ENCODE peak calls at places on chromosomes 3 and 15, in six cellular contexts. G is H1, H is GM12878, S is HepG2, I is K562, A is SK-N-SH. O is an unnamed sample.

GRCh38 chr3:87595798-87596197 is 319.4 kb upstream of the POU1F1 start:
- DNase-seq in A (no peak), G (no peak), H (no peak), I (no peak), S (no peak), O (no peak)

GRCh38 chr3:144864646-144865045 is 893.0 kb downstream of the DIPK2A start:
- DNase-seq in S (no peak), G (no peak), I (no peak), A (no peak), H (no peak), O (no peak)

GRCh38 chr3:13582366-13583250 is 33.7 kb downstream of the FBLN2 start:
- DNase-seq in I (no peak), H (no peak), S (no peak), G (no peak), A (peak), O (no peak)

GRCh38 chr3:151843275-151843674 is 29.4 kb downstream of the AADAC start:
- DNase-seq in H (no peak), G (no peak), S (no peak), I (no peak), A (no peak), O (no peak)

GRCh38 chr3:129313983-129314756 is 35.5 kb downstream of the HMCES start:
- DNase-seq in S (peak), H (no peak), G (no peak), A (peak), I (no peak), O (no peak)

GRCh38 chr15:29124581-29125381 is 144.8 kb downstream of the NSMCE3 start:
- DNase-seq in G (no peak), A (no peak), H (no peak), S (no peak), I (peak), O (no peak)

GRCh38 chr15:78750566-78750965 is 60.7 kb downstream of the ADAMTS7 start:
- DNase-seq in I (no peak), S (no peak), H (no peak), G (no peak), A (no peak), O (no peak)

GRCh38 chr15:39432007-39432406 is 148.9 kb upstream of the THBS1 start:
- DNase-seq in G (no peak), S (no peak), A (no peak), H (no peak), I (no peak), O (no peak)

GRCh38 chr3:71131893-71132314 is 451.6 kb downstream of the FOXP1 start:
- DNase-seq in H (no peak), I (no peak), G (no peak), A (no peak), S (no peak), O (no peak)

GRCh38 chr15:86059851-86060250 is 19.8 kb upstream of the AGBL1 start:
- DNase-seq in H (no peak), G (no peak), S (no peak), I (no peak), A (no peak), O (no peak)

GRCh38 chr3:194304186-194304917 is 46.8 kb downstream of the CPN2 start:
- DNase-seq in S (no peak), H (no peak), A (no peak), I (no peak), G (no peak), O (no peak)

GRCh38 chr3:40248591-40248990 is 60.9 kb upstream of the EIF1B start:
- DNase-seq in S (no peak), I (no peak), A (no peak), H (no peak), G (no peak), O (no peak)

GRCh38 chr15:79956354-79956939 is 14.5 kb downstream of the BCL2A1 start:
- DNase-seq in H (no peak), A (no peak), G (no peak), I (no peak), S (no peak), O (no peak)

GRCh38 chr15:63872759-63873510 is 39.2 kb upstream of the HERC1 start:
- DNase-seq in G (no peak), H (no peak), I (no peak), S (no peak), A (no peak), O (no peak)

GRCh38 chr15:31365032-31365654 is 38.5 kb downstream of the KLF13 start:
- DNase-seq in G (no peak), A (no peak), H (no peak), S (no peak), I (no peak), O (no peak)
- H3K27ac ChIP-seq in G (no peak), A (no peak), H (peak), S (no peak), I (peak), O (peak)

GRCh38 chr3:122996038-122996580 is 31.5 kb downstream of the SEMA5B start:
- DNase-seq in S (no peak), H (no peak), I (no peak), A (no peak), G (no peak), O (no peak)
- TF ChIP-seq GABPA in S (no peak), H (no peak), I (no peak), A (no peak), G (no peak), O (no peak)

GRCh38 chr15:101252836-101253235 is 988 bp upstream of the CHSY1 start:
- DNase-seq in H (no peak), A (no peak), S (no peak), G (no peak), I (no peak), O (no peak)
- H3K27ac ChIP-seq in H (peak), A (peak), S (no peak), G (no peak), I (no peak), O (peak)

DNA sequence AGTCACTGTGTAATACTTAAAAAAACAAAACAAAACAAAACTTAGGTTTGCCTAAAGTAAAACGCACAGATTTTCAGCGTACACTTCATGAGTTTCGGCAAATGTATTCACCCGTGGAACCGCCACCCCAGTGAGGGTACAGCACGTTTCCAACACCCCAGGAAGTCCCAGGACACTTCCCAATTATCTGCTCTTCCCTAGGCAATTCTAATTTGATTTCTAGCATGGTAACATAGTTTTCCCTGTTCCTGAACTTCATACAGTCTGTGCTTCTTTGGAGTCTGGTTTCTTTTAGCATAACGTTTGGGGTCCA is 497 bp upstream of the CLASP2 start:
- DNase-seq in G (peak), H (no peak), A (no peak), I (no peak), S (no peak), O (no peak)
- TF ChIP-seq GABPA in G (no peak), H (no peak), A (no peak), I (no peak), S (no peak), O (no peak)

DNA sequence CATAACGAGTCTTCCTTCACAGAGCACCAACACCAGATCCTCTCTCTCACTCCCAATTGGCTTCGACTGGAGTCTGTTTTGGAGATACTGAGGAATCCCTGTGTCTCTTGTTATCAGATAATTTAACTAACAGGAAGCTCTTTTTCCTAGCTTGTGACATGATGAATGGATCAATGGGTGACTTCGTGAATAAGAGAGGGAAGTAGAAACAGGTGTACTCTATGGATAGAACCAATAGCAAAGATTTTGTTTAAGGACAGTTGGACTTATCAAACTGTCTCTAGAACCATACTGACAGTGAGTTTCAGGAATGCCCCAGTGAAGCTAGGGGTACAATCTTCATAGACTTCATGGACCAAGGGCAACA is 29.4 kb upstream of the KLHL6 start:
- DNase-seq in I (no peak), G (no peak), H (no peak), A (no peak), S (no peak), O (no peak)
- H3K27ac ChIP-seq in I (no peak), G (no peak), H (no peak), A (no peak), S (no peak), O (no peak)

DNA sequence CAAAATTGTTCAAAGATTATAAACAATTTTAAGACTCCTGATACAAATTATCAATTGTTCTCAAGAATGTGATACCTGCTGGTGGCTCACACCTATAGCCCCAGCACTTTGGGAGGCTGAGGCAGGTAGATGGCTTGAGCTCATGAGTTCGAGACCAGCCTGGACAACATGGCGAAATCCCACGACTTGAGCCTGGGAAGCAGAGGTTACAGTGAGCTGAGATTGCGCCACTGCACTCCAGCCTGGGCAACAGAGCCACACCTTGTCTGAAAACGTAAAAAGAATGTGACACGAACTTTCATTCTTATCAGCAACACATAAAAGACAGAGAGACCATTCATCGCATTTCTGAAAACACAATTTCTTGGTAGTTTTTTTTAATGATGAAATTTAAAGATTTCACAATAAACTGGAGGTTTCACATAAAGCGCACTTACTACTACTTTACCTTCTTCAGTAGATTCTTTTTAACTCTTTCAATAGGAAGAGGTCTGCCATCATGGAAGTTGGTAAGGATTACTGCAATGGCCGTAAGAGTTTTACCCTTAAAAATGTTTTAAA is 18.5 kb downstream of the HLTF start:
- DNase-seq in A (no peak), G (no peak), H (no peak), I (no peak), S (peak), O (no peak)
- TF ChIP-seq GABPA in A (no peak), G (no peak), H (no peak), I (no peak), S (no peak), O (no peak)

GRCh38 chr15:77610731-77611130 is 22.0 kb downstream of the LINGO1 start:
- DNase-seq in S (no peak), A (no peak), I (no peak), G (no peak), H (no peak), O (no peak)
- H3K27ac ChIP-seq in S (no peak), A (no peak), I (no peak), G (no peak), H (no peak), O (no peak)

GRCh38 chr15:96047255-96047931 is 283.1 kb upstream of the NR2F2 start:
- DNase-seq in A (no peak), H (no peak), I (no peak), S (no peak), G (no peak), O (no peak)
- TF ChIP-seq GABPA in A (no peak), H (no peak), I (no peak), S (no peak), G (no peak), O (no peak)

GRCh38 chr3:58104155-58104554 is 95.9 kb downstream of the FLNB start:
- DNase-seq in I (no peak), G (no peak), S (no peak), H (no peak), A (no peak), O (no peak)

GRCh38 chr3:58102371-58102750 is 94.1 kb downstream of the FLNB start:
- DNase-seq in I (no peak), A (no peak), H (no peak), G (no peak), S (no peak), O (no peak)

GRCh38 chr3:58101499-58102370 is 93.5 kb downstream of the FLNB start:
- DNase-seq in S (peak), I (no peak), G (no peak), H (no peak), A (no peak), O (no peak)

GRCh38 chr3:58104712-58105111 is 96.5 kb downstream of the FLNB start:
- DNase-seq in S (no peak), A (no peak), G (no peak), I (no peak), H (no peak), O (no peak)

GRCh38 chr3:58102976-58103447 is 94.8 kb downstream of the FLNB start:
- DNase-seq in G (no peak), A (no peak), I (no peak), H (no peak), S (peak), O (no peak)
- H3K27ac ChIP-seq in G (no peak), A (no peak), I (no peak), H (no peak), S (peak), O (no peak)

DNA sequence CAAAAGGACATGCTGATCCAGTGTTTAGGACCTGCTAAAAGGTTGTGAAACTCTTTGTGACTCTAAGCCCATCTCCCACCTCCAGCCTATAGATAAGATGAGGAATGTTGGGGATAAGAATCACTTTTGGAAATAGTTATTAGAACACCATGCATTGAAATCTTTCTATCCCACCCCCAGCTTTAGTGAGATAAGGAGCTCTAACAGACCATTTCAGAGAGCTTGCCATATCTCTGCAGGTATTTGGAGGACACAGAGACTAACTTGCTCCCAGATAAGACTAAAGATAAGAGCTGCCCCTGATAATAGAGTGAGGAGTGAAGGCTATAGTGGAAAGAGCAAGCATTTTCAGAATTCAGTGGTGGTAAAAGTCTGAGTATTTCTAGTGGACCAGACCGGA is 53.1 kb upstream of the GNB4 start:
- DNase-seq in A (no peak), H (no peak), S (no peak), G (no peak), I (no peak), O (no peak)
- TF ChIP-seq GABPA in A (no peak), H (no peak), S (no peak), G (no peak), I (no peak), O (no peak)

O was measured in HL-60.